ENCODE peak calls at places on chromosomes 5 and 9, in six cellular contexts. H, U, Q, J, L and G are unnamed samples.

GRCh38 chr5:143314664-143315063 is 88.8 kb downstream of the NR3C1 start:
- DNase-seq in L (no peak), U (peak), H (no peak), J (peak), Q (no peak), G (no peak)

GRCh38 chr5:90767710-90768109 is 209.1 kb downstream of the ADGRV1 start:
- DNase-seq in H (no peak), L (no peak), Q (no peak), J (no peak), U (peak), G (no peak)

GRCh38 chr9:120924698-120925534 is 1.7 kb downstream of the TRAF1 start:
- DNase-seq in Q (no peak), L (no peak), U (no peak), H (no peak), J (no peak), G (no peak)

GRCh38 chr9:111730937-111731567 is 63.7 kb downstream of the SHOC1 start:
- DNase-seq in U (peak), Q (no peak), H (no peak), J (peak), L (no peak), G (no peak)

GRCh38 chr9:1057910-1058309 is 7.8 kb downstream of the DMRT2 start:
- DNase-seq in H (no peak), Q (peak), L (no peak), U (no peak), J (no peak), G (peak)

GRCh38 chr9:111572945-111573604 is 26.4 kb downstream of the PTGR1 start:
- DNase-seq in J (peak), Q (no peak), H (no peak), U (no peak), L (no peak), G (no peak)

GRCh38 chr9:134390947-134391318 is 64.7 kb downstream of the RXRA start:
- DNase-seq in Q (no peak), J (no peak), H (no peak), L (no peak), U (no peak), G (no peak)

GRCh38 chr5:180818275-180818674 is 15.7 kb upstream of the MGAT1 start:
- DNase-seq in L (no peak), U (no peak), Q (no peak), J (no peak), H (no peak), G (no peak)

GRCh38 chr9:2824564-2824963 is 19.3 kb downstream of the PUM3 start:
- DNase-seq in L (no peak), U (no peak), H (no peak), Q (no peak), J (no peak), G (no peak)

GRCh38 chr9:95645992-95646391 is 129.2 kb upstream of the PTCH1 start:
- DNase-seq in H (no peak), J (peak), U (no peak), Q (no peak), L (no peak), G (no peak)

GRCh38 chr5:111848374-111848914 is 91.5 kb upstream of the NREP start:
- DNase-seq in L (no peak), U (peak), J (peak), H (no peak), Q (no peak), G (no peak)

GRCh38 chr5:127849436-127849835 is 146.2 kb downstream of the CCDC192 start:
- DNase-seq in L (no peak), J (no peak), H (no peak), U (peak), Q (no peak), G (no peak)

GRCh38 chr9:2192356-2192979 is 177.3 kb downstream of the SMARCA2 start:
- DNase-seq in U (no peak), L (no peak), H (no peak), J (no peak), Q (no peak), G (no peak)

GRCh38 chr5:9622891-9623547 is 7.1 kb downstream of the TAS2R1 start:
- DNase-seq in L (no peak), H (no peak), U (peak), Q (no peak), J (peak), G (no peak)

GRCh38 chr9:75239176-75239575 is 150.9 kb downstream of the OSTF1 start:
- DNase-seq in U (peak), L (no peak), Q (no peak), H (no peak), J (peak), G (no peak)

GRCh38 chr5:119343766-119344165 is 12.1 kb upstream of the TNFAIP8 start:
- DNase-seq in Q (no peak), H (no peak), U (no peak), L (no peak), J (peak), G (no peak)

GRCh38 chr9:127916665-127917581 is at the start of gene ST6GALNAC4:
- DNase-seq in Q (peak), U (peak), L (peak), J (peak), H (peak), G (peak)

GRCh38 chr9:130290353-130291181 is 25.0 kb downstream of the HMCN2 start:
- DNase-seq in Q (no peak), U (no peak), L (no peak), H (no peak), J (peak), G (no peak)

GRCh38 chr5:1266791-1267190 is 28.1 kb downstream of the TERT start:
- DNase-seq in U (no peak), L (no peak), Q (no peak), H (no peak), J (no peak), G (no peak)

GRCh38 chr9:107286057-107286456 is 3.0 kb downstream of the RAD23B start:
- DNase-seq in J (peak), U (no peak), L (no peak), H (no peak), Q (no peak), G (no peak)

GRCh38 chr9:2163231-2163885 is 148.2 kb downstream of the SMARCA2 start:
- DNase-seq in L (no peak), J (no peak), H (no peak), U (no peak), Q (no peak), G (no peak)

GRCh38 chr5:756865-757345 is 27.6 kb downstream of the ZDHHC11B start:
- DNase-seq in U (no peak), J (no peak), H (peak), L (peak), Q (no peak), G (no peak)

GRCh38 chr5:26856238-26856637 is 182.1 kb downstream of the CDH9 start:
- DNase-seq in J (no peak), H (no peak), Q (no peak), U (no peak), L (no peak), G (no peak)

GRCh38 chr5:142246263-142246662 is 78.6 kb downstream of the SPRY4 start:
- DNase-seq in H (peak), J (peak), U (peak), L (peak), Q (no peak), G (no peak)

GRCh38 chr5:101505891-101506570 is 602.9 kb upstream of the ST8SIA4 start:
- DNase-seq in L (no peak), U (no peak), Q (no peak), H (no peak), J (no peak), G (no peak)

GRCh38 chr5:178230879-178231735 is 1.5 kb downstream of the PHYKPL start:
- DNase-seq in J (peak), Q (peak), L (peak), H (peak), U (no peak), G (no peak)

GRCh38 chr5:154135125-154135524 is 55.4 kb upstream of the GALNT10 start:
- DNase-seq in U (no peak), Q (no peak), H (no peak), J (no peak), L (no peak), G (no peak)

GRCh38 chr9:124869986-124870560 is 8.1 kb downstream of the ARPC5L start:
- DNase-seq in U (no peak), L (no peak), H (no peak), Q (no peak), J (peak), G (no peak)

GRCh38 chr9:121776009-121776738 is 124.7 kb downstream of the DAB2IP start:
- DNase-seq in Q (peak), H (no peak), U (no peak), L (no peak), J (no peak), G (no peak)

GRCh38 chr5:10528056-10528816 is 35.6 kb upstream of the ANKRD33B start:
- DNase-seq in Q (no peak), J (peak), L (no peak), U (peak), H (no peak), G (no peak)

GRCh38 chr5:78908173-78908901 is 76.8 kb downstream of the ARSB start:
- DNase-seq in L (peak), H (peak), Q (peak), J (peak), U (no peak), G (no peak)

GRCh38 chr5:43193171-43193951 is 1.3 kb downstream of the NIM1K start:
- DNase-seq in L (peak), Q (peak), H (no peak), U (peak), J (peak), G (peak)

GRCh38 chr9:4116708-4117460 is 183.0 kb downstream of the GLIS3 start:
- DNase-seq in U (peak), H (peak), J (peak), Q (no peak), L (no peak), G (no peak)

DNA sequence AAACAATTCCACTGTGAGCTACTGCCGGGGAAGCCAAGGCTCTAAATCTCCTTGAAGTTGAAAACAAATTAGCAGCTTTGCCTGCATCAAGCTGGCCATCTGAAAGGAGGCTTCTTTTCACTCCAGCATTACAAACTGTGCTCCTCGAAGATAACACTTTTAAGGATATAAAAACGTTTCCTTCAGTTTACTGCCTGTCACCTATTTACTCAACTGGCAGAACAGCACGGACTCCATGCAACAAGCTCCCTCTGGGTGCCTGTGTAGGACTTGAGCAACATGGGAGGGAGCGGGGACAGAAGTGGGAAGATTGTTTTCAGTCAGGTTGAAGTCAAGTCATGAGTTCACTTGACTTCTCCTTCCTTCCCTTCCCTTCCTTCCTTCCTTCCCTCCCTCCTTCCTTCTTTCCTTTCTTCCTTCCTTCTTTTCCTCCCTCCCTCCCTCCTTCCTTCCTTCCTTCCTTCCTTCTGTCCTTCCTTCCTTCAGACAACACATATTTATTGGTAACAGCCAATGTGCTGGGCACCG is 67.4 kb downstream of the ZNF608 start:
- DNase-seq in Q (no peak), U (no peak), L (no peak), H (no peak), J (no peak), G (no peak)
- H3K27ac ChIP-seq in Q (no peak), U (no peak), L (peak), H (peak), J (no peak), G (no peak)

GRCh38 chr9:110202232-110202631 is 5.7 kb downstream of the C9orf152 start:
- DNase-seq in H (no peak), J (no peak), U (no peak), Q (no peak), L (no peak), G (no peak)

GRCh38 chr9:110197330-110198187 is 10.4 kb downstream of the C9orf152 start:
- DNase-seq in H (no peak), U (no peak), J (no peak), L (no peak), Q (no peak), G (no peak)

GRCh38 chr9:110192531-110193326 is 15.2 kb downstream of the C9orf152 start:
- DNase-seq in L (no peak), J (peak), Q (no peak), U (no peak), H (no peak), G (no peak)

GRCh38 chr9:110199643-110200042 is 8.3 kb downstream of the C9orf152 start:
- DNase-seq in U (no peak), J (no peak), L (no peak), H (no peak), Q (no peak), G (no peak)

GRCh38 chr9:110198357-110198756 is 9.6 kb downstream of the C9orf152 start:
- DNase-seq in U (no peak), Q (no peak), J (no peak), H (no peak), L (no peak), G (no peak)
- H3K27ac ChIP-seq in U (no peak), Q (no peak), J (no peak), H (no peak), L (no peak), G (no peak)

GRCh38 chr5:137837741-137838389 is 29.8 kb upstream of the MYOT start:
- DNase-seq in U (no peak), L (no peak), J (no peak), H (no peak), Q (no peak), G (no peak)
- H3K27ac ChIP-seq in U (no peak), L (peak), J (no peak), H (no peak), Q (no peak), G (peak)

DNA sequence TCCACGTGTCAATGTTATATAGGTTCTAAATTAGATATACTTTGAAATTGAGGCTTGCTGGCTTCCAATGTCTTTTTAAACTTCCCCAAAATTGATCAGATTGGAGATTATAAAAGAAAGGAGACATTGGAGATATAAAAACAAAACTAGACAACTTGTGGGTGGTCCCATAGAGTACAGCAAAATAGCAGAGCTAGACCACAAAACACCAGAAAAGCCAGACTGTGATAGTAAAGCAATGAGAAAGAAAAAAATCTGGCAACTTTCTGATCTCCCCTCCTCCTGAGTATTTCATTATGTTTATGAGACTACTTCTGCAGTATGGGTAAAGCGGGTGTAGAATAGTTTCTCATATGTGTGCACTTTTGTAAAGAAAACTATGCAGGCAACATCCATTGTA is 713.8 kb upstream of the MEF2C start:
- DNase-seq in U (no peak), H (no peak), L (no peak), Q (no peak), J (no peak), G (no peak)
- H3K27ac ChIP-seq in U (no peak), H (no peak), L (no peak), Q (no peak), J (no peak), G (no peak)